ENCODE peak calls at places on chromosome 9, in ten cellular contexts. V is HepG2, Z is transverse colon, C is prostate gland, Q is A549, O is stomach, A is IMR-90, P is testis, K is heart left ventricle, U is body of pancreas. J is an unnamed sample.

GRCh38 chr9:98236881-98237487 is 18.5 kb downstream of the TBC1D2 start:
- DNase-seq in V (no peak), Z (peak), C (no peak), Q (no peak), O (no peak), A (no peak), P (no peak), K (no peak), U (no peak), J (no peak)

GRCh38 chr9:95966303-95966702 is 90.8 kb downstream of the ERCC6L2 start:
- DNase-seq in V (no peak), Z (no peak), C (no peak), Q (no peak), O (no peak), A (no peak), P (no peak), K (no peak), U (no peak), J (no peak)

GRCh38 chr9:74775401-74775800 is 112.3 kb downstream of the TRPM6 start:
- DNase-seq in V (no peak), Z (no peak), C (no peak), Q (no peak), O (no peak), A (no peak), P (no peak), K (no peak), U (no peak), J (no peak)

GRCh38 chr9:127934986-127935385 is 2.7 kb downstream of the DPM2 start:
- DNase-seq in V (no peak), Z (no peak), C (no peak), Q (no peak), O (no peak), A (no peak), P (no peak), K (no peak), U (no peak), J (no peak)

GRCh38 chr9:78215706-78216105 is 20.2 kb upstream of the CEP78 start:
- DNase-seq in V (no peak), Z (no peak), C (no peak), Q (no peak), O (no peak), A (peak), P (no peak), K (no peak), U (no peak), J (no peak)

GRCh38 chr9:87662808-87663528 is 63.0 kb upstream of the CTSL start:
- DNase-seq in V (peak), Z (peak), C (peak), Q (peak), O (peak), A (peak), P (peak), K (peak), U (peak), J (peak)

GRCh38 chr9:35733109-35733541 is 659 bp downstream of the CREB3 start:
- DNase-seq in V (peak), Z (peak), C (peak), Q (peak), O (no peak), A (peak), P (peak), K (no peak), U (peak), J (peak)

GRCh38 chr9:3740690-3741419 is 215.1 kb upstream of the RFX3 start:
- DNase-seq in V (no peak), Z (no peak), C (peak), Q (no peak), O (no peak), A (peak), P (no peak), K (no peak), U (no peak), J (no peak)

GRCh38 chr9:15211160-15211993 is 95.6 kb downstream of the TTC39B start:
- DNase-seq in V (peak), Z (peak), C (peak), Q (peak), O (peak), A (peak), P (peak), K (no peak), U (peak), J (peak)

GRCh38 chr9:94951591-94952115 is 225.2 kb downstream of the AOPEP start:
- DNase-seq in V (no peak), Z (peak), C (no peak), Q (no peak), O (no peak), A (no peak), P (no peak), K (no peak), U (no peak), J (no peak)

GRCh38 chr9:94952553-94953373 is 226.3 kb downstream of the AOPEP start:
- DNase-seq in V (no peak), Z (no peak), C (no peak), Q (no peak), O (no peak), A (no peak), P (peak), K (no peak), U (peak), J (no peak)

GRCh38 chr9:94950040-94950732 is 223.7 kb downstream of the AOPEP start:
- DNase-seq in V (no peak), Z (no peak), C (no peak), Q (no peak), O (peak), A (no peak), P (no peak), K (no peak), U (peak), J (no peak)

GRCh38 chr9:94949330-94949729 is 222.8 kb downstream of the AOPEP start:
- DNase-seq in V (no peak), Z (no peak), C (no peak), Q (no peak), O (no peak), A (no peak), P (no peak), K (no peak), U (no peak), J (no peak)

DNA sequence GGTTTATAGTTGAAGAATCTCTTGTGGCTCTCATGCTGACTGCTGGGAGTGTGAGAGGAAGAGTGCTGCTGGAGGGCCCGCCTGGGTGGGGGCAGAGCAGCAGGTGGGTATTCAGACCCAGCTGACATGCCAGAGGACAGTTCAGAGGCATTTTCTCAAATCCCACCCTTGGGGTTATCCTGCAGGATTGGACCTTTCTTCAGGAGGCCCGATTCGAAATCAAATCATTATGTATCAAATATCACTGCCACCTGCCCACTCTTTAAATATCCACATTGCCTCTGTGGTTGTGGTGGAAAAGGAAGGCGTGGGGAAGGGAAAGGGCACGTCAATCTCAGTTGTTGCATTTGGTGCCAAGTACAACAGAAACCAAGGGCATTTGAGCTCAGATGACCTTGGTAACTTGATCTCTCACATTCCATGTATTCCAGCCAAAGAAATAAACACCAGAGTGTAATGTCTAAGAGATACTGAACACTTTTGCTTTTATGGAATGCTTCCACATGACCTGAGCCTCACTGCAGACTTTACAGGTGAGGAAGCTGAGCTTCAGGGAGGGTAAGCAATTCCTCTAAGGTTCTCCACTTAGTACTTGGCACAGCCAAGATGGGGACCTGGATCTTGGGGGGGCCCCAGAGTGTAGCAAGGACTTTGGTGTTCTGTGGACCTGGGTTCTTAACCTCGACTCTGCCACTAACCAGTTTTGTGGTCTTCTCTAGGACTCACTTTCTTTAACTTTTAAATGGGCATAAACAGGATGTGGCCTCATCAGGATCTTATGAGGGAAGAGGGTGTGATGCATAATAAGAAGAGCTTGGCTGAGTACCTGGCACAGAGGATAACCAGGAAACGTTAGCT is 224.5 kb downstream of the AOPEP start:
- DNase-seq in V (peak), Z (no peak), C (no peak), Q (no peak), O (peak), A (peak), P (peak), K (no peak), U (peak), J (no peak)
- TF ChIP-seq POLR2A in V (no peak), Z (no peak), C (no peak), Q (no peak), O (no peak), A (no peak), P (no peak), K (no peak), U (no peak), J (no peak)

GRCh38 chr9:83956288-83957028 is 23.6 kb downstream of the HNRNPK start:
- DNase-seq in V (peak), Z (peak), C (peak), Q (peak), O (peak), A (no peak), P (peak), K (peak), U (peak), J (peak)
- TF ChIP-seq POLR2A in V (peak), Z (peak), C (peak), Q (peak), O (no peak), A (no peak), P (no peak), K (no peak), U (peak), J (peak)

GRCh38 chr9:133915534-133916158 is 76.5 kb downstream of the VAV2 start:
- DNase-seq in V (no peak), Z (no peak), C (no peak), Q (no peak), O (no peak), A (no peak), P (no peak), K (no peak), U (no peak), J (no peak)
- TF ChIP-seq POLR2A in V (no peak), Z (no peak), C (no peak), Q (no peak), O (no peak), A (no peak), P (no peak), K (no peak), U (no peak), J (no peak)

GRCh38 chr9:6006968-6007769 is 8.3 kb downstream of the RANBP6 start:
- DNase-seq in V (peak), Z (peak), C (peak), Q (peak), O (peak), A (peak), P (peak), K (peak), U (peak), J (peak)

GRCh38 chr9:6008169-6008979 is 7.0 kb downstream of the RANBP6 start:
- DNase-seq in V (peak), Z (peak), C (peak), Q (peak), O (peak), A (peak), P (peak), K (peak), U (peak), J (peak)

GRCh38 chr9:6007770-6008168 is 7.7 kb downstream of the RANBP6 start:
- DNase-seq in V (peak), Z (peak), C (peak), Q (peak), O (peak), A (peak), P (peak), K (peak), U (peak), J (peak)
- TF ChIP-seq POLR2A in V (peak), Z (no peak), C (no peak), Q (peak), O (no peak), A (no peak), P (no peak), K (no peak), U (peak), J (no peak)

J was measured in erythroblast.